ENCODE peak calls at places on chromosomes 7 and 10, in five cellular contexts. J, A, I, D and X are unnamed samples.

GRCh38 chr7:71633571-71634008 is 501.6 kb downstream of the GALNT17 start:
- DNase-seq in J (no peak), A (peak; percentile 98), I (no peak), D (no peak), X (no peak)

GRCh38 chr7:105861252-105861651 is 15.1 kb downstream of the ATXN7L1 start:
- DNase-seq in J (no peak), A (no peak), I (no peak), D (no peak), X (no peak)

GRCh38 chr7:96823274-96823673 is 113.6 kb upstream of the SEM1 start:
- DNase-seq in J (no peak), A (no peak), I (no peak), D (no peak), X (no peak)

GRCh38 chr7:36217961-36218284 is 64.9 kb downstream of the EEPD1 start:
- DNase-seq in J (no peak), A (no peak), I (no peak), D (no peak), X (no peak)

GRCh38 chr7:153642989-153643388 is 409.2 kb upstream of the DPP6 start:
- DNase-seq in J (no peak), A (no peak), I (no peak), D (no peak), X (no peak)

GRCh38 chr7:128380807-128381130 is 19.3 kb upstream of the PRRT4 start:
- DNase-seq in J (no peak), A (no peak), I (no peak), D (no peak), X (no peak)

GRCh38 chr7:70285176-70285575 is 686.9 kb downstream of the AUTS2 start:
- DNase-seq in J (no peak), A (no peak), I (no peak), D (no peak), X (peak; percentile 2)

GRCh38 chr10:131259535-131259934 is 52.0 kb downstream of the TCERG1L start:
- DNase-seq in J (no peak), A (no peak), I (peak; percentile 24), D (no peak), X (no peak)

GRCh38 chr10:47408606-47409005 is 24.5 kb upstream of the ZNF488 start:
- DNase-seq in J (no peak), A (no peak), I (no peak), D (no peak), X (no peak)

GRCh38 chr10:77586719-77587423 is 50.7 kb downstream of the KCNMA1 start:
- DNase-seq in J (no peak), A (peak; percentile 49), I (no peak), D (no peak), X (no peak)

GRCh38 chr10:3735175-3735574 is 49.8 kb downstream of the KLF6 start:
- DNase-seq in J (no peak), A (no peak), I (no peak), D (no peak), X (no peak)

GRCh38 chr10:22544325-22545068 is 169.9 kb downstream of the PIP4K2A start:
- DNase-seq in J (no peak), A (no peak), I (no peak), D (no peak), X (no peak)

GRCh38 chr7:3068568-3068967 is 24.9 kb upstream of the CARD11 start:
- DNase-seq in J (no peak), A (no peak), I (no peak), D (no peak), X (no peak)

GRCh38 chr10:12622691-12623090 is 273.3 kb downstream of the CAMK1D start:
- DNase-seq in J (no peak), A (no peak), I (no peak), D (no peak), X (no peak)

GRCh38 chr10:76202777-76203176 is 771.4 kb downstream of the LRMDA start:
- DNase-seq in J (no peak), A (no peak), I (no peak), D (no peak), X (no peak)

GRCh38 chr7:26292768-26293560 is 1.3 kb downstream of the SNX10 start:
- DNase-seq in J (no peak), A (no peak), I (peak; percentile 33), D (no peak), X (no peak)

GRCh38 chr10:26215923-26216576 is 524 bp upstream of the GAD2 start:
- DNase-seq in J (peak; percentile 7), A (no peak), I (no peak), D (no peak), X (no peak)

GRCh38 chr10:73790886-73791625 is 5.7 kb downstream of the ZSWIM8 start:
- DNase-seq in J (no peak), A (no peak), I (no peak), D (no peak), X (no peak)

GRCh38 chr10:110209399-110209925 is 2.1 kb downstream of the MXI1 start:
- DNase-seq in J (peak; percentile 73), A (peak; percentile 70), I (peak; percentile 79), D (peak; percentile 79), X (peak; percentile 29)